ENCODE peak calls at places on chromosome 16, in six cellular contexts. L is activated gamma-delta T cell, H is ACHN, T is NCI-H146, X is HFFc6, M is astrocyte. E is an unnamed sample.
A peak's percentile ranks its signal among the peaks of the same experiment; 100 is the strongest.

GRCh38 chr16:67158637-67159600 is 790 bp downstream of the TRADD start:
- DNase-seq in L (no peak), H (peak; percentile 69), T (peak; percentile 21), X (no peak), M (no peak), E (peak; percentile 34)

GRCh38 chr16:84603115-84603816 is 14.6 kb downstream of the COTL1 start:
- DNase-seq in L (no peak), H (peak; percentile 99), T (no peak), X (peak; percentile 97), M (peak; percentile 97), E (peak; percentile 45)

GRCh38 chr16:3951861-3952332 is 71.4 kb upstream of the CREBBP start:
- DNase-seq in L (no peak), H (no peak), T (peak; percentile 31), X (no peak), M (peak; percentile 34), E (peak; percentile 52)

GRCh38 chr16:50662306-50662940 is 18.7 kb downstream of the SNX20 start:
- DNase-seq in L (no peak), H (no peak), T (no peak), X (no peak), M (no peak), E (no peak)

GRCh38 chr16:79093554-79093967 is 507.0 kb downstream of the MAF start:
- DNase-seq in L (peak; percentile 17), H (no peak), T (no peak), X (no peak), M (no peak), E (no peak)

GRCh38 chr16:13070268-13070667 is 168.9 kb downstream of the SHISA9 start:
- DNase-seq in L (no peak), H (no peak), T (no peak), X (no peak), M (no peak), E (peak; percentile 50)

GRCh38 chr16:1906052-1906845 is 12.0 kb downstream of the HS3ST6 start:
- DNase-seq in L (no peak), H (no peak), T (no peak), X (no peak), M (no peak), E (peak; percentile 73)

GRCh38 chr16:2715519-2715918 is 4.5 kb downstream of the PRSS27 start:
- DNase-seq in L (peak; percentile 74), H (peak; percentile 77), T (peak; percentile 61), X (no peak), M (peak; percentile 19), E (peak; percentile 62)

GRCh38 chr16:4360538-4361021 is 9.5 kb upstream of the PAM16 start:
- DNase-seq in L (no peak), H (peak; percentile 33), T (no peak), X (no peak), M (no peak), E (peak; percentile 53)

GRCh38 chr16:87041286-87041685 is 275.9 kb downstream of the C16orf95 start:
- DNase-seq in L (no peak), H (no peak), T (no peak), X (no peak), M (no peak), E (no peak)